ENCODE peak calls at places on chromosomes 3 and 15, in five cellular contexts. Q is B cell; D is AG09309; R is fibroblast of lung; B is CD4-positive, alpha-beta T cell. T is an unnamed sample.

GRCh38 chr3:114154321-114154821 is 24.5 kb downstream of the DRD3 start:
- DNase-seq in Q (no peak), D (no peak), R (no peak), B (no peak), T (no peak)

GRCh38 chr15:74276560-74276959 is 40.4 kb downstream of the CCDC33 start:
- DNase-seq in Q (no peak), D (no peak), R (no peak), B (no peak), T (no peak)

GRCh38 chr15:48596415-48596814 is 49.1 kb downstream of the FBN1 start:
- DNase-seq in Q (no peak), D (no peak), R (peak), B (no peak), T (no peak)

GRCh38 chr3:166013073-166013679 is 176.0 kb upstream of the BCHE start:
- DNase-seq in Q (no peak), D (no peak), R (peak), B (no peak), T (no peak)

GRCh38 chr15:77921664-77922063 is 155.8 kb downstream of the TBC1D2B start:
- DNase-seq in Q (no peak), D (no peak), R (no peak), B (no peak), T (no peak)

GRCh38 chr3:67433109-67433508 is 221.3 kb downstream of the SUCLG2 start:
- DNase-seq in Q (no peak), D (no peak), R (no peak), B (no peak), T (no peak)

GRCh38 chr3:180871901-180872300 is 40.6 kb upstream of the FXR1 start:
- DNase-seq in Q (no peak), D (no peak), R (peak), B (no peak), T (no peak)

GRCh38 chr3:36192901-36193300 is 187.4 kb upstream of the STAC start:
- DNase-seq in Q (no peak), D (no peak), R (no peak), B (no peak), T (no peak)

GRCh38 chr3:139450155-139450554 is 26.2 kb downstream of the RBP2 start:
- DNase-seq in Q (no peak), D (no peak), R (no peak), B (no peak), T (no peak)

GRCh38 chr15:73996939-73997338 is 2.4 kb downstream of the PML start:
- DNase-seq in Q (no peak), D (no peak), R (peak), B (no peak), T (no peak)

GRCh38 chr3:1235526-1236120 is 142.8 kb downstream of the CNTN6 start:
- DNase-seq in Q (no peak), D (no peak), R (no peak), B (no peak), T (no peak)

GRCh38 chr15:100081454-100081853 is 260.3 kb downstream of the ADAMTS17 start:
- DNase-seq in Q (no peak), D (no peak), R (no peak), B (no peak), T (no peak)

GRCh38 chr3:49351521-49352011 is 6.6 kb downstream of the GPX1 start:
- DNase-seq in Q (no peak), D (peak), R (peak), B (no peak), T (peak)

GRCh38 chr3:53267766-53268165 is 11.9 kb upstream of the TKT start:
- DNase-seq in Q (no peak), D (no peak), R (no peak), B (no peak), T (no peak)

GRCh38 chr3:53264718-53265117 is 8.9 kb upstream of the TKT start:
- DNase-seq in Q (no peak), D (no peak), R (no peak), B (no peak), T (no peak)

GRCh38 chr3:53274938-53275666 is 19.3 kb upstream of the TKT start:
- DNase-seq in Q (no peak), D (no peak), R (no peak), B (no peak), T (no peak)

GRCh38 chr3:53273271-53273670 is 17.4 kb upstream of the TKT start:
- DNase-seq in Q (no peak), D (no peak), R (no peak), B (no peak), T (no peak)

DNA sequence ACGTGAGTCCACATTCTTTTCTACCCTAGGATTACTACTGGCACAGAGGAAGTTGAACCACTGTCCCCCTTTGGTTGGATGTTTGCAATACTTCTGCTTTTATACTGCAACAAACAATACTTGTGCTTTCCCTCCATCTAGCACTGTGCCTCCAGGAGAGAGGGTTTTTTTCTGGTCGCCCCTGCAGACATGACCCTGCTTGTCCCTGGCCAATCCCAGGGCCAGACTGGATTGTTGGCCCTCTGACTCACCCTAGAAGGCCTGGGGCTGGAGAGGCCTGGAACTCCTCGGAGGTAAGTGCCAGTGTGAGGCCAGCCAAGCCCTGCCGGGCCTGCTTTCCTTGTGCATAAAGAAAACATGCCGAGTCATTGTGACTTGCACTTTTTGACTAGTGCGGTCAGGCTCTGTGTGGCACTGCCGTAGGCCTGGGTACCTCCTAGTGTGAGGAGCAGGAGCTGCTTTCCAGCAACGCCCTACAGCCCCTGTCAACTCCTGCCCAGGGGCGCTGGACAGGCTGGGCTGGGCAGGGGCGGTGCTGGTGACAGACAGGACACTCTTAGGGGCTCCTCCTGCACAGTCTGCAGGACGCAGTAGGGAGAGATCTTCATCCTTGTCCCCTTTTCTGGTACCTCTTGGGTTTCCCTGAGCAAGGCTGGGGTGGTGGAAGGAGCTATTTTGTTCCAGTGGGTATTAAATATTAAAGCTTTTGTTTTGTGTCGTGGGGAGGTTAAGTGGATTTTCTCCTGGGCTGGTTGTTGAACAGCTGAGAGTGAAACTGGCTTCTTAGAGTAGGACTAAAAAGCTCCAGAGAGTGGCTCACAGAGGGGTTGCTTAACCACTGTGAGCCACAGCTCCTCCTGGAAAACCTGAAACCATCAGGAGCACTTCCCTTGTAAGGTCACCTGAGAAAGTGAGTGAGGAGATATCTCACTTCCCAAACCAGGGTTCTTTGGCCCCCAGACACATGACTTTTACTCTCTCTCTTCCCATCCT is 14.4 kb upstream of the TKT start:
- DNase-seq in Q (no peak), D (peak), R (peak), B (no peak), T (peak)
- TF ChIP-seq CTCF in Q (no peak), D (no peak), R (no peak), B (no peak), T (no peak)

GRCh38 chr3:135240426-135240825 is 445.4 kb downstream of the EPHB1 start:
- DNase-seq in Q (no peak), D (no peak), R (no peak), B (no peak), T (no peak)
- TF ChIP-seq CTCF in Q (no peak), D (peak), R (no peak), B (no peak), T (no peak)

GRCh38 chr3:23430781-23431423 is 227.8 kb downstream of the UBE2E2 start:
- DNase-seq in Q (no peak), D (no peak), R (no peak), B (no peak), T (no peak)
- TF ChIP-seq CTCF in Q (no peak), D (no peak), R (no peak), B (no peak), T (no peak)

DNA sequence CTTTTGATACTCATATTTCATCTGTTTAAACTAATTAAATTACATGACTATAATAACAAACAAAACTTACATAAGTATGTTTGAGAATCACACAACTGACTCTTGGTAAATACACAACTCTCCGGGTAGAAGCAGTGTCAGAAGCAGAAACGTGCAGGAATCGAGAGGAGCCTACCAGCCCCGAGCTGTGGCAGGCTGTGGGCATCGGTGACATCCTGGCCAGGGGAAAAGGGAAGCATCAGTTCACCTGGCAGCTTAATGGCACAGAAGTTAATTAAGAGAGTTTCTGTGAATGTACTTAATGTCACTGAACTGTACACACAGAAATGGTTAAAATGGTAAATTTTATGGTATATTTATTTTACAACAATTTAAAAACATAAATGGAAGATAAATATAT is 90.2 kb downstream of the CRTC3 start:
- DNase-seq in Q (no peak), D (no peak), R (no peak), B (no peak), T (no peak)
- TF ChIP-seq CTCF in Q (no peak), D (no peak), R (no peak), B (no peak), T (no peak)

GRCh38 chr15:90694987-90695386 is 22.2 kb upstream of the BLM start:
- DNase-seq in Q (no peak), D (no peak), R (no peak), B (no peak), T (no peak)

GRCh38 chr15:90691982-90692773 is 25.0 kb upstream of the BLM start:
- DNase-seq in Q (no peak), D (no peak), R (no peak), B (no peak), T (no peak)

GRCh38 chr15:90690585-90690984 is 26.6 kb upstream of the BLM start:
- DNase-seq in Q (no peak), D (no peak), R (peak), B (no peak), T (no peak)

GRCh38 chr15:90686435-90687218 is 30.5 kb upstream of the BLM start:
- DNase-seq in Q (no peak), D (no peak), R (no peak), B (no peak), T (no peak)

GRCh38 chr15:90691369-90691768 is 25.8 kb upstream of the BLM start:
- DNase-seq in Q (no peak), D (no peak), R (no peak), B (no peak), T (no peak)
- TF ChIP-seq CTCF in Q (no peak), D (peak), R (no peak), B (no peak), T (no peak)

GRCh38 chr3:46214751-46215352 is 6.7 kb upstream of the CCR1 start:
- DNase-seq in Q (no peak), D (no peak), R (peak), B (no peak), T (no peak)
- TF ChIP-seq CTCF in Q (no peak), D (no peak), R (peak), B (no peak), T (peak)

DNA sequence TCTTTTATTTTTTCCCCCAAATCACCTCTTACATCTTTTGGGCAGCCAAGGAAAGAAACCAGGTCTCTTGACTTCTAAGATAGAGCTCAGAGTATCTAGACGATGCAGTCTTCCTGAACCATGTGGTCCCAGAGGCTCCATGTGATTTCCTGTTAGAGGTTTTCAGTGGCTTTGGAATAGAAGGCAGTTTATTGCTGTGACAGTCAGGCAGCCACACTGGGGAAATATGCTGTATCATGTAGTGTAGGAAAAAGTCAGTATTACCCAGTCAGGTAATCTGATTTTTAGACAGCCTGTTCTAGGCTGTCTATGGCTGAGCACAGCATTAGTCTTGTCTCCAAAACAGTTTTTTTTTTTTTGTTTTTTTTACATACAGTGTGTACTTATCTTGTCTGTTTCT is 294.3 kb downstream of the THSD4 start:
- DNase-seq in Q (no peak), D (no peak), R (no peak), B (no peak), T (no peak)
- TF ChIP-seq CTCF in Q (no peak), D (no peak), R (no peak), B (no peak), T (no peak)

GRCh38 chr3:84772841-84773240 is 185.9 kb upstream of the CADM2 start:
- DNase-seq in Q (no peak), D (no peak), R (no peak), B (no peak), T (no peak)
- TF ChIP-seq CTCF in Q (no peak), D (no peak), R (no peak), B (no peak), T (no peak)